ENCODE peak calls at places on chromosomes 13 and 19, in five cellular contexts. M is H9, F is activated gamma-delta T cell treated with Interleukin-2 at 50 U/mL for 16 hours, D is GM04504, I is AG20443. H is an unnamed sample.

GRCh38 chr19:2615782-2616181 is 86.7 kb downstream of the GNG7 start:
- DNase-seq in F (no peak), I (no peak), M (no peak), D (no peak), H (no peak)

GRCh38 chr13:80751854-80752253 is 410.9 kb upstream of the SPRY2 start:
- DNase-seq in F (no peak), M (no peak), D (no peak), I (no peak), H (no peak)

GRCh38 chr13:48531416-48532145 is 1.3 kb downstream of the RCBTB2 start:
- DNase-seq in D (no peak), F (peak), I (no peak), M (no peak), H (no peak)

GRCh38 chr19:50952890-50953289 is at the start of gene KLK5:
- DNase-seq in F (no peak), I (no peak), M (peak), D (no peak), H (no peak)

GRCh38 chr19:19460761-19461265 is 54.5 kb downstream of the TSSK6 start:
- DNase-seq in M (peak), D (no peak), F (peak), I (peak), H (peak)

GRCh38 chr19:38158730-38159129 is 65.3 kb downstream of the DPF1 start:
- DNase-seq in M (no peak), I (no peak), F (no peak), D (no peak), H (no peak)

GRCh38 chr19:13834308-13834790 is 39.1 kb downstream of the ZSWIM4 start:
- DNase-seq in I (no peak), F (no peak), M (peak), D (no peak), H (no peak)

GRCh38 chr13:60753641-60754040 is 356.6 kb downstream of the TDRD3 start:
- DNase-seq in M (no peak), F (no peak), D (no peak), I (no peak), H (no peak)

GRCh38 chr13:97254809-97255208 is 32.7 kb downstream of the MBNL2 start:
- DNase-seq in I (peak), M (no peak), D (no peak), F (no peak), H (no peak)

GRCh38 chr19:39870171-39870971 is 24.2 kb upstream of the FBL start:
- DNase-seq in D (no peak), F (no peak), I (peak), M (peak), H (no peak)

GRCh38 chr13:39811051-39811450 is 155.6 kb downstream of the COG6 start:
- DNase-seq in M (no peak), D (no peak), I (no peak), F (no peak), H (no peak)

GRCh38 chr13:114142640-114143490 is 10.4 kb upstream of the RASA3 start:
- DNase-seq in D (no peak), F (peak), M (no peak), I (no peak), H (peak)

GRCh38 chr13:112626761-112627160 is 38.8 kb upstream of the TUBGCP3 start:
- DNase-seq in I (no peak), D (no peak), M (no peak), F (no peak), H (no peak)

GRCh38 chr19:41941410-41942202 is 13.4 kb upstream of the ERFL start:
- DNase-seq in I (no peak), F (no peak), D (no peak), M (no peak), H (no peak)

GRCh38 chr19:21439372-21439771 is 42.4 kb downstream of the ZNF493 start:
- DNase-seq in I (no peak), F (no peak), D (no peak), M (no peak), H (no peak)

GRCh38 chr13:113124211-113125025 is 1.8 kb downstream of the F10 start:
- DNase-seq in F (no peak), I (no peak), D (no peak), M (no peak), H (no peak)

GRCh38 chr19:23509686-23510450 is 114.6 kb upstream of the ZNF91 start:
- DNase-seq in D (no peak), I (no peak), M (no peak), F (no peak), H (no peak)

GRCh38 chr13:23963947-23964346 is 66.6 kb upstream of the C1QTNF9B start:
- DNase-seq in D (no peak), M (no peak), I (no peak), F (no peak), H (no peak)

GRCh38 chr13:114112826-114113322 is 19.5 kb downstream of the RASA3 start:
- DNase-seq in D (no peak), I (no peak), M (no peak), F (no peak), H (no peak)

GRCh38 chr13:59408738-59409137 is 755.0 kb downstream of the DIAPH3 start:
- DNase-seq in D (no peak), I (no peak), M (no peak), F (no peak), H (no peak)

GRCh38 chr13:113002206-113002821 is 33.3 kb downstream of the MCF2L start:
- DNase-seq in F (no peak), D (no peak), I (no peak), M (peak), H (no peak)

GRCh38 chr19:277581-278165 is 13.5 kb downstream of the PLPP2 start:
- DNase-seq in D (no peak), F (no peak), M (peak), I (peak), H (no peak)

GRCh38 chr19:16386619-16387240 is 62.1 kb downstream of the KLF2 start:
- DNase-seq in F (peak), M (peak), I (peak), D (no peak), H (peak)

GRCh38 chr13:20306039-20306438 is 73.9 kb upstream of the GJB6 start:
- DNase-seq in F (no peak), M (no peak), D (no peak), I (no peak), H (no peak)

GRCh38 chr13:71879129-71879535 is 12.1 kb upstream of the DACH1 start:
- DNase-seq in I (peak), F (no peak), M (peak), D (no peak), H (no peak)

GRCh38 chr13:44764334-44764733 is 188.2 kb upstream of the TSC22D1 start:
- DNase-seq in D (no peak), M (no peak), I (no peak), F (no peak), H (no peak)

GRCh38 chr13:60351326-60351725 is 45.7 kb upstream of the TDRD3 start:
- DNase-seq in D (peak), M (no peak), I (peak), F (no peak), H (no peak)

GRCh38 chr13:80033286-80033685 is 307.6 kb downstream of the SPRY2 start:
- DNase-seq in F (no peak), D (no peak), M (no peak), I (no peak), H (no peak)

GRCh38 chr19:49570138-49570856 is 10.1 kb downstream of the NOSIP start:
- DNase-seq in M (peak), F (peak), D (no peak), I (peak), H (peak)

GRCh38 chr13:24097667-24098066 is 62.9 kb upstream of the SPATA13 start:
- DNase-seq in M (no peak), I (no peak), F (no peak), D (no peak), H (no peak)

GRCh38 chr13:60146491-60146890 is 17.2 kb downstream of the DIAPH3 start:
- DNase-seq in I (no peak), M (no peak), F (no peak), D (no peak), H (no peak)

GRCh38 chr13:100788540-100788939 is 113.9 kb upstream of the TMTC4 start:
- DNase-seq in D (no peak), M (no peak), I (no peak), F (no peak), H (no peak)

GRCh38 chr13:80604094-80604493 is 263.2 kb upstream of the SPRY2 start:
- DNase-seq in D (no peak), F (no peak), M (no peak), I (no peak), H (no peak)

GRCh38 chr13:28542804-28543203 is 47.9 kb upstream of the FLT1 start:
- DNase-seq in I (no peak), D (no peak), M (no peak), F (no peak), H (no peak)

GRCh38 chr19:55208880-55209429 is 346 bp downstream of the PTPRH start:
- DNase-seq in M (peak), D (no peak), F (no peak), I (peak), H (no peak)

GRCh38 chr19:9958451-9958850 is 22.1 kb upstream of the OLFM2 start:
- DNase-seq in I (peak), M (no peak), D (peak), F (no peak), H (no peak)

GRCh38 chr19:49118565-49119410 is at the start of gene C19orf73:
- DNase-seq in D (peak), F (peak), M (peak), I (peak), H (peak)

GRCh38 chr13:51425410-51426042 is 27.3 kb downstream of the INTS6 start:
- DNase-seq in M (no peak), F (no peak), D (peak), I (peak), H (no peak)